ENCODE peak calls at places on chromosome 7, in six cellular contexts. R is mammary epithelial cell, U is cardiac muscle cell, A is hepatocyte, K is fibroblast of lung, W is OCI-LY7. J is an unnamed sample.

GRCh38 chr7:11758627-11759111 is 73.3 kb downstream of the THSD7A start:
- DNase-seq in R (no peak), U (no peak), A (no peak), K (peak; percentile 51), W (no peak), J (no peak)

GRCh38 chr7:112103246-112103645 is 103.0 kb downstream of the DOCK4 start:
- DNase-seq in R (peak; percentile 68), U (no peak), A (no peak), K (peak; percentile 36), W (no peak), J (no peak)

GRCh38 chr7:29386196-29386765 is 177.4 kb upstream of the PRR15 start:
- DNase-seq in R (no peak), U (no peak), A (no peak), K (no peak), W (no peak), J (no peak)

GRCh38 chr7:114830952-114831351 is 90.9 kb upstream of the MDFIC start:
- DNase-seq in R (no peak), U (no peak), A (no peak), K (no peak), W (no peak), J (no peak)

GRCh38 chr7:87658553-87658952 is 30.4 kb downstream of the RUNDC3B start:
- DNase-seq in R (no peak), U (no peak), A (no peak), K (no peak), W (no peak), J (no peak)

GRCh38 chr7:100544386-100544785 is 5.4 kb downstream of the AGFG2 start:
- DNase-seq in R (no peak), U (no peak), A (no peak), K (no peak), W (no peak), J (no peak)

GRCh38 chr7:135441791-135442190 is 68.1 kb downstream of the CNOT4 start:
- DNase-seq in R (peak; percentile 75), U (peak; percentile 10), A (peak; percentile 6), K (peak; percentile 26), W (no peak), J (no peak)

GRCh38 chr7:55310626-55311025 is 54.5 kb upstream of the LANCL2 start:
- DNase-seq in R (no peak), U (no peak), A (no peak), K (no peak), W (no peak), J (no peak)

GRCh38 chr7:36749282-36749960 is 25.1 kb upstream of the AOAH start:
- DNase-seq in R (peak; percentile 86), U (no peak), A (peak; percentile 62), K (peak; percentile 63), W (no peak), J (no peak)

GRCh38 chr7:155899596-155899995 is 87.3 kb upstream of the SHH start:
- DNase-seq in R (no peak), U (no peak), A (no peak), K (no peak), W (no peak), J (no peak)

GRCh38 chr7:139682136-139683013 is 95.4 kb downstream of the HIPK2 start:
- DNase-seq in R (peak; percentile 90), U (peak; percentile 64), A (no peak), K (peak; percentile 86), W (no peak), J (no peak)

GRCh38 chr7:151134743-151135524 is 32.6 kb downstream of the GBX1 start:
- DNase-seq in R (no peak), U (no peak), A (no peak), K (no peak), W (no peak), J (no peak)

GRCh38 chr7:23590529-23590928 is 6.7 kb upstream of the CCDC126 start:
- DNase-seq in R (no peak), U (no peak), A (no peak), K (no peak), W (no peak), J (no peak)

GRCh38 chr7:71770269-71770907 is 638.4 kb downstream of the GALNT17 start:
- DNase-seq in R (no peak), U (no peak), A (no peak), K (no peak), W (no peak), J (no peak)

GRCh38 chr7:27064681-27065080 is 31.1 kb downstream of the HOXA1 start:
- DNase-seq in R (no peak), U (no peak), A (no peak), K (no peak), W (no peak), J (no peak)

GRCh38 chr7:19110778-19111175 is 6.7 kb downstream of the TWIST1 start:
- DNase-seq in R (no peak), U (no peak), A (no peak), K (no peak), W (no peak), J (no peak)

GRCh38 chr7:70143089-70144044 is 545.1 kb downstream of the AUTS2 start:
- DNase-seq in R (no peak), U (no peak), A (no peak), K (peak; percentile 37), W (no peak), J (no peak)

GRCh38 chr7:69598487-69599148 is 343 bp downstream of the AUTS2 start:
- DNase-seq in R (peak; percentile 4), U (no peak), A (no peak), K (peak; percentile 24), W (peak; percentile 65), J (no peak)

GRCh38 chr7:44184221-44184873 is 4.9 kb downstream of the GCK start:
- DNase-seq in R (peak; percentile 95), U (no peak), A (peak; percentile 74), K (peak; percentile 57), W (no peak), J (no peak)

GRCh38 chr7:36262286-36262685 is 109.2 kb downstream of the EEPD1 start:
- DNase-seq in R (no peak), U (no peak), A (no peak), K (peak; percentile 23), W (no peak), J (no peak)

GRCh38 chr7:131370523-131370968 is 42.9 kb downstream of the MKLN1 start:
- DNase-seq in R (peak; percentile 37), U (no peak), A (peak; percentile 4), K (peak; percentile 41), W (peak; percentile 35), J (no peak)

GRCh38 chr7:867406-868188 is 8.8 kb upstream of the GET4 start:
- DNase-seq in R (peak; percentile 53), U (no peak), A (no peak), K (peak; percentile 90), W (no peak), J (no peak)

GRCh38 chr7:91089382-91089963 is 174.8 kb upstream of the FZD1 start:
- DNase-seq in R (peak; percentile 21), U (peak; percentile 38), A (peak; percentile 47), K (peak; percentile 70), W (peak; percentile 45), J (no peak)

GRCh38 chr7:2016021-2016631 is 216.6 kb downstream of the MAD1L1 start:
- DNase-seq in R (no peak), U (no peak), A (no peak), K (no peak), W (no peak), J (no peak)

GRCh38 chr7:66558660-66559465 is 69.8 kb upstream of the KCTD7 start:
- DNase-seq in R (no peak), U (no peak), A (no peak), K (no peak), W (no peak), J (no peak)

GRCh38 chr7:139582130-139582650 is 58.7 kb downstream of the CLEC2L start:
- DNase-seq in R (no peak), U (no peak), A (no peak), K (no peak), W (no peak), J (no peak)

GRCh38 chr7:6425948-6426347 is 21.8 kb downstream of the DAGLB start:
- DNase-seq in R (no peak), U (no peak), A (no peak), K (no peak), W (no peak), J (no peak)

GRCh38 chr7:15461576-15461975 is 100.2 kb downstream of the AGMO start:
- DNase-seq in R (peak; percentile 0), U (no peak), A (peak; percentile 4), K (peak; percentile 89), W (no peak), J (no peak)

DNA sequence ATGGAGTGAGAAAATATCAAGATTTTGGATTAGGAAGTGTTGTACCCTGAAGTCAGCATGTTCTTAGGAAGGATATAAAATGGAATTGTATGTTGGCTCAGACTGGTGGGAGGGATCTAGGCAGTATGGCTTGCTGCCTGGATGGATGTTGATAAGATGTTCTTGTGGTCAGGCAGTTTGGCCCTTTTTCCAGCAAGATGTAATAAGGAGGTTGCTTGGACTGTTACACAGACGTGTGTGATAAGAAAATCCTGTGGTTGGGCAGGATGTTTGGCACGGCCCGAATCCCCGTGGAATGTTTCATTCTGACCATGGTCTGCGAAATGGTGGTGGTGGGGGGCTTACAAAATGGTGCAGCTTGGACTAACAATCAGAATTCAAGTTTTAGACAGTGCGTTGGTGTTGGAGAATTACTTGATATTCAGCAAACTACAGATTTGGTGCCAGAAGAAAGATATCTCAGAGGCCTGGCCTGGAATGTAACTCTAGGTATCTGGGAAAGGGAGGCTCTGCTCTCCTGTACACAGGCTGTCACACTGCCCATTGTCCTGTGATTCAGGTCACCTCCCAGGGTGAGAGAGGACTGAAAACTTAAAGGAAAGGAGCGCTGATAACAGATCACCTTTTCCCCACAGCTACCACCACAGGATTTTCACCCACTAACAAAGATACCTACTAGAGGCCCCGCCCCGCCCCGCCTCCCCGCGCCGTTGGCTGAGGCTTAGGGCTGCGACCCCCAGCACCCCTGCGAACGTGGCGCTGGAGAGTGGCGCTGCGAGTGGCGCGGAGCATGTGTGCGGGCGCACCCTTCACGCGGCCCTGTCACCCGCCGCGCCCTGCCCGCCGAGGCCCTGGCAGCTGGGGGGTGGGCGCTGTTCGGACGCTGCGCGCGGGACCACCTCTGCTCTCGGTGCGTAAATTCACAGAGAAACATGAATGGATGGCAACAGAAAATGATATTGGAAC is 19.3 kb upstream of the ZNF680 start:
- DNase-seq in R (no peak), U (no peak), A (no peak), K (peak; percentile 78), W (no peak), J (no peak)
- H3K27ac ChIP-seq in R (no peak overlapping the region), U (no peak overlapping the region), A (no peak overlapping the region), K (no peak overlapping the region), W (no peak overlapping the region), J (no peak overlapping the region)

GRCh38 chr7:94417261-94417660 is 22.6 kb downstream of the COL1A2 start:
- DNase-seq in R (no peak), U (no peak), A (no peak), K (no peak), W (no peak), J (no peak)
- H3K36me3 ChIP-seq in R (no peaks in the 10 kb centered on the region), U (no peaks in the 10 kb centered on the region), A (peaks cover 3% of the 10 kb centered on the region), K (peaks cover 33% of the 10 kb centered on the region), W (no peaks in the 10 kb centered on the region), J (peaks cover 99% of the 10 kb centered on the region)

DNA sequence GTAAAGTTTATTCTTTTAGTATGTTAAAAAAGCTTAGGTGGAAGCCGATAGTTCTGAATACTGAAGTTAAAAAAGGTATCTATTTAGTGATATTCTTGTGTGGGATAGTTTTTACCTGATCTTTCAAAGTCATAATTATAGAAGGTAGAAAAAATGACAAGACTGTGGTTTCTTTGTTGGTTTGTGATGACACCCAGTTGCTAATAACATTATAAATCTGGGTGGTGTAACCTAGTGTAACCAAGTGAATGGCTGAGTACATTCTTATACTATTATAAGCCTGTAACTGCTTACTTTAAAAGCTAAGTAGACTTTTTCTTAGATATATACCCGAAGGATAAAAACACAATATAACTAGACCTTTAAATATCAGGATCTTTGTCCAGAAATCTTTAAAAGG is 2.3 kb downstream of the CDK13 start:
- DNase-seq in R (peak; percentile 44), U (no peak), A (no peak), K (peak; percentile 70), W (peak; percentile 17), J (no peak)
- H3K27ac ChIP-seq in R (peak overlapping the region; percentile 93), U (peak overlapping the region; percentile 98), A (peak overlapping the region; percentile 98), K (peak overlapping the region; percentile 97), W (peak overlapping the region; percentile 100), J (peak overlapping the region; percentile 97)

GRCh38 chr7:138573741-138574140 is 113.7 kb downstream of the TRIM24 start:
- DNase-seq in R (no peak), U (no peak), A (no peak), K (no peak), W (no peak), J (no peak)
- H3K36me3 ChIP-seq in R (peaks cover 10% of the 10 kb centered on the region), U (peaks cover 62% of the 10 kb centered on the region), A (peaks cover 3% of the 10 kb centered on the region), K (peaks cover 1% of the 10 kb centered on the region), W (peaks cover 88% of the 10 kb centered on the region), J (peaks cover 58% of the 10 kb centered on the region)